ENCODE peak calls at places on chromosomes 13 and 19, in eight cellular contexts. J, U, Y, R, W, G, Z and F are unnamed samples.

GRCh38 chr13:64900039-64900438 is 2330.1 kb downstream of the PCDH9 start:
- DNase-seq in J (no peak), U (no peak), Y (no peak), R (no peak), W (no peak), G (no peak), Z (no peak), F (no peak)

GRCh38 chr13:99288069-99288468 is 19.1 kb downstream of the GPR183 start:
- DNase-seq in J (no peak), U (no peak), Y (no peak), R (no peak), W (no peak), G (no peak), Z (no peak), F (no peak)

GRCh38 chr19:55352040-55352439 is 2.5 kb downstream of the COX6B2 start:
- DNase-seq in J (no peak), U (no peak), Y (no peak), R (no peak), W (no peak), G (peak; percentile 90), Z (no peak), F (no peak)

GRCh38 chr13:25874907-25875306 is 176.9 kb downstream of the SHISA2 start:
- DNase-seq in J (no peak), U (peak; percentile 31), Y (no peak), R (no peak), W (peak; percentile 23), G (no peak), Z (no peak), F (peak; percentile 70)

GRCh38 chr19:18488403-18488723 is 33.5 kb downstream of the ELL start:
- DNase-seq in J (peak; percentile 35), U (no peak), Y (no peak), R (no peak), W (no peak), G (peak; percentile 95), Z (no peak), F (no peak)

GRCh38 chr19:35773020-35773809 is 2.1 kb upstream of the ARHGAP33 start:
- DNase-seq in J (peak; percentile 68), U (no peak), Y (no peak), R (no peak), W (no peak), G (peak; percentile 88), Z (no peak), F (no peak)

GRCh38 chr19:48962029-48962848 is 2.9 kb upstream of the FTL start:
- DNase-seq in J (peak; percentile 94), U (no peak), Y (no peak), R (peak; percentile 43), W (no peak), G (peak; percentile 80), Z (peak; percentile 82), F (no peak)

GRCh38 chr19:4386038-4386782 is 14.1 kb downstream of the SH3GL1 start:
- DNase-seq in J (no peak), U (no peak), Y (no peak), R (no peak), W (no peak), G (peak; percentile 94), Z (no peak), F (no peak)

GRCh38 chr19:43777163-43777700 is 3.5 kb downstream of the KCNN4 start:
- DNase-seq in J (no peak), U (no peak), Y (no peak), R (no peak), W (no peak), G (peak; percentile 94), Z (no peak), F (peak; percentile 56)

GRCh38 chr19:10353793-10354391 is 14.5 kb upstream of the ICAM3 start:
- DNase-seq in J (peak; percentile 56), U (no peak), Y (peak; percentile 89), R (peak; percentile 71), W (peak; percentile 23), G (peak; percentile 87), Z (peak; percentile 99), F (peak; percentile 28)

GRCh38 chr13:43489168-43489730 is 297.5 kb downstream of the ENOX1 start:
- DNase-seq in J (no peak), U (no peak), Y (no peak), R (no peak), W (no peak), G (no peak), Z (no peak), F (no peak)
- H3K4me1 ChIP-seq in J (no peaks in the 10 kb centered on the region), U (no peaks in the 10 kb centered on the region), Y (no peaks in the 10 kb centered on the region), R (no peaks in the 10 kb centered on the region), W (no peaks in the 10 kb centered on the region), G (no peaks in the 10 kb centered on the region), Z (no peaks in the 10 kb centered on the region), F (no peaks in the 10 kb centered on the region)

GRCh38 chr19:6088677-6089063 is 21.6 kb downstream of the RFX2 start:
- DNase-seq in J (no peak), U (no peak), Y (no peak), R (no peak), W (no peak), G (no peak), Z (no peak), F (no peak)

GRCh38 chr19:6091771-6092291 is 18.5 kb downstream of the RFX2 start:
- DNase-seq in J (no peak), U (no peak), Y (no peak), R (no peak), W (no peak), G (no peak), Z (no peak), F (no peak)

GRCh38 chr19:6092329-6093286 is 17.7 kb downstream of the RFX2 start:
- DNase-seq in J (peak; percentile 77), U (no peak), Y (peak; percentile 39), R (peak; percentile 65), W (no peak), G (peak; percentile 85), Z (peak; percentile 86), F (no peak)

GRCh38 chr19:6087074-6087506 is 23.2 kb downstream of the RFX2 start:
- DNase-seq in J (no peak), U (no peak), Y (no peak), R (no peak), W (no peak), G (no peak), Z (peak; percentile 69), F (peak; percentile 48)

DNA sequence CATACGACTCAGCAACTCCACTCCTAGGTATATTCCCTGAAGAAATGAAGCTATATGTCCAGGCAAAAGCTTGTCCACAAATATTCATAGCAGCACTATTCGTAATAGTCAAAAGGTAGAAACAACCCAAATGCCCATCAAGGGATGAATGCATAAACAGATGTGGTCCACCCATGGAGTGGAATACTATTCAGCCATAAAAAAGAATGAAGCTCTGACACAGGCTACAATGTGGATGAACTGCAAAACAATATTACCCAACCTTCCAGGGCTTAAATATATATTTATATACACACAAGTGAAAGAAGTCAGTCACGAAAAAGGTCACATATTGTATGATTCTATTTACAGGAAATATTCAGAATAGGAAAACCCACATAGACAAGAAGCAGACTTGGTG is 19.7 kb downstream of the RFX2 start:
- DNase-seq in J (no peak), U (no peak), Y (no peak), R (no peak), W (no peak), G (no peak), Z (no peak), F (no peak)
- H3K4me1 ChIP-seq in J (peaks cover 45% of the 10 kb centered on the region), U (peaks cover 22% of the 10 kb centered on the region), Y (peaks cover 6% of the 10 kb centered on the region), R (peaks cover 18% of the 10 kb centered on the region), W (peaks cover 10% of the 10 kb centered on the region), G (peaks cover 50% of the 10 kb centered on the region), Z (peaks cover 15% of the 10 kb centered on the region), F (peaks cover 20% of the 10 kb centered on the region)

DNA sequence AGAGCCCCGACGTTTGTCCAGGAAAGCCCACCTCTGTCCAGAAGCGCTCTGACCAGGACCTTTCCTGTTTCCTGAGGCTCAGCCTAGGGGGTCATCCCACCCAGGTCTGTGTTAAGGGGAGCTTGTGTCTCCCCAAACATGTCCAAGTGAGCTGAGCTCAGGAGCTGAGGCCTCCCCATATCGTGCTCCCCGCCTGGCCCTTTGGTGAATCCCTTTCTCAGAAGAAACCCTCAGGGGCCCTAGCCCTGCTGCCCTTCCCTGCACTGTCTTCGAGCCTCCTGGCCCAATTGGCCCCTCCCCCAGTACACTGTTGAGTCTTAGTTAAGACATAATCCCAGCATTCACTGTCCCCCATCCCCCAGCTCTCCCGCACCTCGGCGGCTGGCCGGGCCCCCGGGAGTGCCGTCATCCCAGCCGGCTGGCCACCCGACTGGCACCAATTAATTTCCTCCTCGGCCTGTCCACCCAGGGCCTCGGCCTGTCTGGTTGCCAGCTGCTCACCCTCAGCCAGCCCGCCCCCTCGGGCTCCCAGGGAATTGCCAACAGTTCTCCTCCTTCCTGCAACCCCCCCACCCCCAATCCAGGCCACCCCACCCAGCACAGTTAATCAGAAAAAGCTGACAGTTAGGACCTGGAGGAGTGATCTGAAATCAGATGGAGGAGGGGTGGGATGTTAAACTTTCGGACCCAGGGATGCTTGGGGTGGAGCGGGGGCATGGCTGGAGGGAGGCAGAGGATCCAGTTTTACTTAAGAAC is 13.6 kb downstream of the IER2 start:
- DNase-seq in J (peak; percentile 94), U (no peak), Y (peak; percentile 92), R (peak; percentile 83), W (no peak), G (peak; percentile 93), Z (peak; percentile 94), F (peak; percentile 33)
- H3K4me1 ChIP-seq in J (peaks cover 67% of the 10 kb centered on the region), U (peaks cover 86% of the 10 kb centered on the region), Y (peaks cover 17% of the 10 kb centered on the region), R (peaks cover 7% of the 10 kb centered on the region), W (peaks cover 66% of the 10 kb centered on the region), G (peaks cover 55% of the 10 kb centered on the region), Z (peaks cover 10% of the 10 kb centered on the region), F (peaks cover 97% of the 10 kb centered on the region)

DNA sequence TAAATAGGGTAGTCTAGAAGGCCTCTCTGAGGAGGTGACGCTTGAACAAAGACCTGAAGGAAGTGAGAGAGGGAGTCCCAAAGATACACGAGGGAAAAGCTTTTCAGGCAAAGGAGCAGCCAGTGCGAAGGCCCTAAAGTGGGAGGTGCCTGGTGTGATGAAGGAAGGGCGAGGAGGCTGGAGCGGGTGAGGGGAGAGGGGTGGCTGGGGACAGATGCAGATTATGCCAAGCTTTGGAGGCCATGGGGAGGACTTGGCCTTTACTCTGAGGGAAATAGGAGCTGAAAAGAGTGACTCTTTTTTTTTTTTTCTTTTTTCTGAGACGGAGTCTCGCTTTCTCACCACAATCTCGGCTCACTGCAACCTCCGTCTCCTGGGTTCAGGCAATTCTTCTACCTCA is 2.9 kb downstream of the CLPTM1 start:
- DNase-seq in J (no peak), U (no peak), Y (no peak), R (no peak), W (no peak), G (no peak), Z (no peak), F (no peak)
- H3K4me1 ChIP-seq in J (peaks cover 23% of the 10 kb centered on the region), U (peaks cover 35% of the 10 kb centered on the region), Y (peaks cover 5% of the 10 kb centered on the region), R (peaks cover 11% of the 10 kb centered on the region), W (peaks cover 18% of the 10 kb centered on the region), G (peaks cover 16% of the 10 kb centered on the region), Z (peaks cover 7% of the 10 kb centered on the region), F (peaks cover 43% of the 10 kb centered on the region)

GRCh38 chr19:5952193-5953033 is 25.5 kb downstream of the RANBP3 start:
- DNase-seq in J (no peak), U (no peak), Y (no peak), R (no peak), W (no peak), G (peak; percentile 74), Z (no peak), F (no peak)

GRCh38 chr19:5949792-5950305 is 28.1 kb downstream of the RANBP3 start:
- DNase-seq in J (no peak), U (no peak), Y (no peak), R (no peak), W (no peak), G (peak; percentile 35), Z (no peak), F (peak; percentile 39)

GRCh38 chr19:5950744-5951143 is 27.2 kb downstream of the RANBP3 start:
- DNase-seq in J (no peak), U (no peak), Y (no peak), R (no peak), W (no peak), G (no peak), Z (no peak), F (no peak)

GRCh38 chr19:5953034-5953589 is 24.8 kb downstream of the RANBP3 start:
- DNase-seq in J (no peak), U (no peak), Y (no peak), R (no peak), W (no peak), G (peak; percentile 80), Z (no peak), F (no peak)

GRCh38 chr19:5951338-5951861 is 26.5 kb downstream of the RANBP3 start:
- DNase-seq in J (no peak), U (no peak), Y (no peak), R (no peak), W (no peak), G (no peak), Z (peak; percentile 63), F (no peak)
- H3K4me1 ChIP-seq in J (peaks cover 30% of the 10 kb centered on the region), U (peaks cover 91% of the 10 kb centered on the region), Y (peaks cover 12% of the 10 kb centered on the region), R (peaks cover 17% of the 10 kb centered on the region), W (peaks cover 69% of the 10 kb centered on the region), G (peaks cover 41% of the 10 kb centered on the region), Z (peaks cover 32% of the 10 kb centered on the region), F (peaks cover 98% of the 10 kb centered on the region)